ENCODE peak calls at places on chromosomes 2 and 18, in five cellular contexts. T, M, L, F and Q are unnamed samples.

GRCh38 chr2:219452361-219453317 is 18.0 kb downstream of the SPEG start:
- DNase-seq in T (peak; percentile 53), M (no peak), L (no peak), F (no peak), Q (no peak)

GRCh38 chr2:75030218-75031009 is 72.0 kb downstream of the POLE4 start:
- DNase-seq in T (no peak), M (no peak), L (no peak), F (no peak), Q (peak; percentile 58)

GRCh38 chr18:29651121-29651675 is 1391.3 kb downstream of the DSC3 start:
- DNase-seq in T (no peak), M (no peak), L (no peak), F (no peak), Q (no peak)

GRCh38 chr2:218645126-218645525 is 14.3 kb downstream of the ZNF142 start:
- DNase-seq in T (no peak), M (no peak), L (no peak), F (no peak), Q (no peak)

GRCh38 chr2:169752752-169753151 is 19.1 kb downstream of the KLHL23 start:
- DNase-seq in T (no peak), M (no peak), L (no peak), F (no peak), Q (no peak)

GRCh38 chr2:190221438-190221837 is 98.2 kb downstream of the HIBCH start:
- DNase-seq in T (no peak), M (no peak), L (no peak), F (no peak), Q (no peak)

GRCh38 chr18:11047156-11047555 is 102.2 kb downstream of the PIEZO2 start:
- DNase-seq in T (no peak), M (no peak), L (no peak), F (no peak), Q (no peak)

GRCh38 chr2:236912316-236913153 is 173.2 kb upstream of the COPS8 start:
- DNase-seq in T (no peak), M (no peak), L (no peak), F (no peak), Q (no peak)

GRCh38 chr2:197838589-197838988 is 34.2 kb downstream of the PLCL1 start:
- DNase-seq in T (no peak), M (no peak), L (no peak), F (no peak), Q (no peak)

DNA sequence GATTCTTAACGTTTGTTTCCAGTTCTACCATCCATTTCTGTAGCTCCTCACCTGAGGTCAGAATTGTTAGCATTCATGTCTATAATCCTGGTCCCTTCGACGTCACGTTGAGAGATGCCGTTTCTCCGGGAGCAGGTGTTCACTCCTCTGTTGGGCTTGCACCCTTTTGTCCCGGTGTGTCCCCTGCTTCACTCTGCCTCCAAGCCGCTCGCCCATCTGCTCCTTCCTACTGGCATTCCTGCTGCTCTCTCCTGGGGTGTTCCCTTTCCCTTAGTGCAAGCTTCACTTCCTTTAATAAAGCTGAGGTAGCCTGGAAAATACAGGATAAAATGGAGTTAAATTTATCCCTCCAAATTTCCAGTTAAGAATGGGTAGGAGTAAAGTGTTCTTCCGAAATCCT is 61.9 kb upstream of the CABYR start:
- DNase-seq in T (no peak), M (no peak), L (no peak), F (no peak), Q (no peak)
- TF ChIP-seq POLR2AphosphoS5 in T (no peak), M (no peak), L (no peak), F (no peak), Q (no peak)

DNA sequence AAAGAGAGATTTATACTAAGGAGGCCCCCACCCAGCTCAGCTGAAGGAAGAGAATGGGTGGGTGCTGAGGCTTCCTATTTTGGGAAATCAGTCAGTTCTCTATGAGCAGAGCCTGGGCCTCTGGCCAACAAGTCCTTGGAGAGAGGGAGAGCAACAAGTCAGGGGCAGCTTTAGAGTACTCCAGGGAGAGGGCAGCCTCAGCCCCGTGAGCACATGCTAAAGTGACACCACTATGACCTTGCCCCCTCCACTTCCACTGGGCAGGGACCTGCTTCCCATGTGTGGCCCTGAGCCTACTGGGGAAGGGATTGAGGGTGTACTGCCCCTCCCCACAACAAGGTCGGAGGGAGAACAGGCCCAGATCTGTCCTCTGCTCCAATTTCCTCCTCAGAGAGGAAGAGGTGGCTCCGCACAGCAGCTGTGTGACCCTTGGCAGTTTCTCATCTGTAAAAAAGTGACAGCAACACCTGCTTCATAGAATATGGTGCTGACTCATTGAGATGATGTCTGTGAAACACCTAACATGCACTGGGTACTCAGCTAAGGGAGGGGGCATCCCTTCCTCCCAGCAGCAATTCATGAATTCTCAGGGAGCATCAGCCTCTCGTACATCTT is 72.9 kb downstream of the CLHC1 start:
- DNase-seq in T (no peak), M (no peak), L (no peak), F (no peak), Q (no peak)
- TF ChIP-seq POLR2AphosphoS5 in T (no peak), M (no peak), L (no peak), F (no peak), Q (peak; percentile 36)

GRCh38 chr18:75209129-75209951 is at the start of gene PTGR3:
- DNase-seq in T (peak; percentile 80), M (peak; percentile 72), L (peak; percentile 84), F (peak; percentile 40), Q (no peak)
- TF ChIP-seq POLR2AphosphoS5 in T (peak; percentile 22), M (peak; percentile 81), L (no peak), F (no peak), Q (no peak)

DNA sequence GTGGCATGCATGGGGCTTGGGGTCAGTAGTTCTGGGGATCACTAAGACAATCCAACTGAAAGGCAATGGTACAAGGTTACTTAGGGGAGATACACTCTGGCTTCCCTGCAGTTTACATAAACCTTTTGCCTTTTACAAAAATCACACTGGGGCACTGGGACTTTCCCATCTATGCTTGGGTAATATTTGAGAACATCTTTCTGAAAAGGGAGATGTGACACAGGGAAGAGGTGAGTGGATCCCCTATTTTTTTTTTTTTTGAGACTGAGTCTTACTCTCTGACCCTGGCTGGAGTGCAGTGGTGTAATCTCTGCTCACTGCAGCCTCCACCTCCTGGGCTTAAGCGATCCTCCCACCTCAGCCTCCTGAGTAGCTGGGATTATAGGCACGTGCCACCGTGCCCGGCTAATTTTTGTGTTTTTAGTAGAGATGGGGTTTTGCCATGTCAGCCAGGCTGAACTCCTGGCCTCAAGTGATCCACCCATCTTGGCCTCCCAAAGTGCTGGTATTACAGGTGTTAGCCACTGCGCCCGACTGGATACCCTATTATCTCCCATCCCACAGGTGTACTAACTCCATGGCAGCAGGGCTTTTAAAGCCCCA is 82.8 kb upstream of the DNMT3A start:
- DNase-seq in T (no peak), M (no peak), L (no peak), F (no peak), Q (no peak)
- TF ChIP-seq POLR2AphosphoS5 in T (no peak), M (no peak), L (no peak), F (no peak), Q (no peak)

GRCh38 chr18:50819727-50820378 is at the start of gene MRO:
- DNase-seq in T (peak; percentile 75), M (peak; percentile 63), L (peak; percentile 87), F (no peak), Q (no peak)
- TF ChIP-seq POLR2AphosphoS5 in T (peak; percentile 76), M (no peak), L (no peak), F (no peak), Q (peak; percentile 61)